ENCODE peak calls at places on chromosomes 2 and 18, in five cellular contexts. F is HEK293T, Y is NCI-H1694 treated with DMSO at 0.1 percent for 48 hours, T is hypothalamus, O is NCI-H524. G is an unnamed sample.

GRCh38 chr18:79062806-79063205 is 6.4 kb upstream of the ATP9B start:
- DNase-seq in F (no peak), Y (no peak), T (no peak), O (no peak), G (no peak)

GRCh38 chr2:120845281-120845680 is 109.6 kb downstream of the GLI2 start:
- DNase-seq in F (no peak), Y (no peak), T (no peak), O (no peak), G (peak; percentile 69)

GRCh38 chr18:23438046-23438377 is 15.1 kb upstream of the RIOK3 start:
- DNase-seq in F (no peak), Y (no peak), T (no peak), O (no peak), G (no peak)

GRCh38 chr2:220320326-220320725 is 692.9 kb downstream of the SLC4A3 start:
- DNase-seq in F (no peak), Y (no peak), T (no peak), O (no peak), G (peak; percentile 46)

GRCh38 chr18:35371412-35372195 is 5.5 kb downstream of the ZNF396 start:
- DNase-seq in F (no peak), Y (no peak), T (no peak), O (no peak), G (peak; percentile 88)

GRCh38 chr2:184577056-184577455 is 21.3 kb upstream of the ZNF804A start:
- DNase-seq in F (no peak), Y (no peak), T (no peak), O (no peak), G (no peak)

GRCh38 chr2:197159681-197160211 is 150.8 kb downstream of the ANKRD44 start:
- DNase-seq in F (no peak), Y (no peak), T (no peak), O (no peak), G (peak; percentile 70)

GRCh38 chr2:9809064-9809356 is 34.3 kb upstream of the TAF1B start:
- DNase-seq in F (no peak), Y (no peak), T (no peak), O (no peak), G (no peak)

GRCh38 chr2:105969552-105969951 is 224.5 kb downstream of the UXS1 start:
- DNase-seq in F (peak; percentile 25), Y (no peak), T (no peak), O (peak; percentile 9), G (no peak)

GRCh38 chr2:237540823-237541222 is 25.6 kb upstream of the PRLH start:
- DNase-seq in F (no peak), Y (peak; percentile 71), T (no peak), O (peak; percentile 47), G (peak; percentile 70)

GRCh38 chr2:667332-668000 is 9.7 kb downstream of the TMEM18 start:
- DNase-seq in F (peak; percentile 37), Y (peak; percentile 28), T (no peak), O (no peak), G (peak; percentile 89)

GRCh38 chr2:50143822-50144575 is 887.9 kb downstream of the NRXN1 start:
- DNase-seq in F (peak; percentile 31), Y (peak; percentile 87), T (no peak), O (peak; percentile 41), G (peak; percentile 71)

GRCh38 chr18:52869942-52870907 is 530.2 kb downstream of the DCC start:
- DNase-seq in F (no peak), Y (no peak), T (no peak), O (peak; percentile 34), G (no peak)

GRCh38 chr2:60556998-60557955 is 3.8 kb upstream of the BCL11A start:
- DNase-seq in F (no peak), Y (no peak), T (no peak), O (no peak), G (no peak)

GRCh38 chr2:15561574-15562344 is 625 bp upstream of the NBAS start:
- DNase-seq in F (peak; percentile 51), Y (no peak), T (no peak), O (no peak), G (peak; percentile 70)

GRCh38 chr2:17615728-17616351 is 75.3 kb downstream of the VSNL1 start:
- DNase-seq in F (no peak), Y (no peak), T (no peak), O (no peak), G (peak; percentile 83)

GRCh38 chr2:241556734-241557133 is 1.8 kb upstream of the BOK start:
- DNase-seq in F (no peak), Y (no peak), T (no peak), O (no peak), G (no peak)

GRCh38 chr2:147382322-147382948 is 462.4 kb upstream of the ACVR2A start:
- DNase-seq in F (no peak), Y (peak; percentile 79), T (no peak), O (no peak), G (no peak)

GRCh38 chr2:232857158-232857563 is 12.9 kb upstream of the SNORC start:
- DNase-seq in F (no peak), Y (no peak), T (no peak), O (no peak), G (peak; percentile 30)

GRCh38 chr2:46365913-46366674 is 68.9 kb downstream of the EPAS1 start:
- DNase-seq in F (no peak), Y (peak; percentile 24), T (no peak), O (no peak), G (peak; percentile 57)

GRCh38 chr2:240256704-240257637 is 116.5 kb upstream of the OTOS start:
- DNase-seq in F (no peak), Y (no peak), T (no peak), O (no peak), G (no peak)

GRCh38 chr18:37565138-37565984 is at the start of gene CELF4:
- DNase-seq in F (peak; percentile 51), Y (peak; percentile 40), T (no peak), O (peak; percentile 72), G (peak; percentile 41)